ENCODE peak calls at places on chromosomes 4 and X, in seven cellular contexts. One of them, this sample, is unnamed.

GRCh38 chr4:184328022-184328736 is 110.5 kb upstream of the ENPP6 start:
- DNase-seq in OCI-LY7: peak; percentile 95
- DNase-seq in effector memory CD4-positive, alpha-beta T cell: no peak
- DNase-seq in ELR: peak; percentile 17
- DNase-seq in foreskin fibroblast: no peak
- DNase-seq in iris pigment epithelial cell: peak; percentile 44
- DNase-seq in HTR-8/SVneo: no peak
- DNase-seq in this sample: no peak

GRCh38 chr4:141350122-141350904 is 129.6 kb downstream of the ZNF330 start:
- DNase-seq in OCI-LY7: no peak
- DNase-seq in effector memory CD4-positive, alpha-beta T cell: no peak
- DNase-seq in ELR: peak; percentile 58
- DNase-seq in foreskin fibroblast: peak; percentile 73
- DNase-seq in iris pigment epithelial cell: peak; percentile 92
- DNase-seq in HTR-8/SVneo: peak; percentile 59
- DNase-seq in this sample: peak; percentile 76

GRCh38 chr4:177785000-177785399 is 342.8 kb upstream of the AGA start:
- DNase-seq in OCI-LY7: no peak
- DNase-seq in effector memory CD4-positive, alpha-beta T cell: no peak
- DNase-seq in ELR: no peak
- DNase-seq in foreskin fibroblast: no peak
- DNase-seq in iris pigment epithelial cell: no peak
- DNase-seq in HTR-8/SVneo: no peak
- DNase-seq in this sample: no peak

GRCh38 chr4:158371158-158371557 is 150.5 kb upstream of the RXFP1 start:
- DNase-seq in OCI-LY7: no peak
- DNase-seq in effector memory CD4-positive, alpha-beta T cell: no peak
- DNase-seq in ELR: peak; percentile 70
- DNase-seq in foreskin fibroblast: peak; percentile 20
- DNase-seq in iris pigment epithelial cell: peak; percentile 73
- DNase-seq in HTR-8/SVneo: peak; percentile 26
- DNase-seq in this sample: no peak

GRCh38 chrX:115690554-115691216 is 129.7 kb downstream of the PLS3 start:
- DNase-seq in OCI-LY7: peak; percentile 31
- DNase-seq in effector memory CD4-positive, alpha-beta T cell: no peak
- DNase-seq in ELR: peak; percentile 79
- DNase-seq in foreskin fibroblast: peak; percentile 45
- DNase-seq in iris pigment epithelial cell: peak; percentile 85
- DNase-seq in HTR-8/SVneo: peak; percentile 9
- DNase-seq in this sample: peak; percentile 90

GRCh38 chr4:21198683-21199082 is 498.4 kb downstream of the PACRGL start:
- DNase-seq in OCI-LY7: no peak
- DNase-seq in effector memory CD4-positive, alpha-beta T cell: no peak
- DNase-seq in ELR: no peak
- DNase-seq in foreskin fibroblast: no peak
- DNase-seq in iris pigment epithelial cell: no peak
- DNase-seq in HTR-8/SVneo: no peak
- DNase-seq in this sample: no peak

GRCh38 chr4:159400782-159401712 is 298.2 kb downstream of the RAPGEF2 start:
- DNase-seq in OCI-LY7: no peak
- DNase-seq in effector memory CD4-positive, alpha-beta T cell: no peak
- DNase-seq in ELR: peak; percentile 45
- DNase-seq in foreskin fibroblast: peak; percentile 55
- DNase-seq in iris pigment epithelial cell: peak; percentile 87
- DNase-seq in HTR-8/SVneo: no peak
- DNase-seq in this sample: no peak

GRCh38 chr4:176789955-176790354 is 2.8 kb downstream of the VEGFC start:
- DNase-seq in OCI-LY7: peak; percentile 17
- DNase-seq in effector memory CD4-positive, alpha-beta T cell: no peak
- DNase-seq in ELR: peak; percentile 94
- DNase-seq in foreskin fibroblast: peak; percentile 88
- DNase-seq in iris pigment epithelial cell: peak; percentile 65
- DNase-seq in HTR-8/SVneo: peak; percentile 85
- DNase-seq in this sample: peak; percentile 62

GRCh38 chrX:8815460-8816065 is 14.4 kb upstream of the FAM9A start:
- DNase-seq in OCI-LY7: peak; percentile 39
- DNase-seq in effector memory CD4-positive, alpha-beta T cell: no peak
- DNase-seq in ELR: peak; percentile 66
- DNase-seq in foreskin fibroblast: peak; percentile 13
- DNase-seq in iris pigment epithelial cell: peak; percentile 40
- DNase-seq in HTR-8/SVneo: peak; percentile 30
- DNase-seq in this sample: peak; percentile 67

GRCh38 chr4:3644849-3645627 is 112.8 kb upstream of the LRPAP1 start:
- DNase-seq in OCI-LY7: no peak
- DNase-seq in effector memory CD4-positive, alpha-beta T cell: no peak
- DNase-seq in ELR: peak; percentile 57
- DNase-seq in foreskin fibroblast: peak; percentile 15
- DNase-seq in iris pigment epithelial cell: no peak
- DNase-seq in HTR-8/SVneo: peak; percentile 63
- DNase-seq in this sample: no peak

GRCh38 chr4:40247350-40247749 is 50.5 kb downstream of the RHOH start:
- DNase-seq in OCI-LY7: peak; percentile 33
- DNase-seq in effector memory CD4-positive, alpha-beta T cell: peak; percentile 38
- DNase-seq in ELR: no peak
- DNase-seq in foreskin fibroblast: no peak
- DNase-seq in iris pigment epithelial cell: no peak
- DNase-seq in HTR-8/SVneo: no peak
- DNase-seq in this sample: no peak

GRCh38 chrX:148380614-148381561 is 119.5 kb upstream of the AFF2 start:
- DNase-seq in OCI-LY7: peak; percentile 65
- DNase-seq in effector memory CD4-positive, alpha-beta T cell: no peak
- DNase-seq in ELR: no peak
- DNase-seq in foreskin fibroblast: no peak
- DNase-seq in iris pigment epithelial cell: no peak
- DNase-seq in HTR-8/SVneo: no peak
- DNase-seq in this sample: peak; percentile 51

GRCh38 chr4:180665994-180666818 is 1577.0 kb upstream of the TENM3 start:
- DNase-seq in OCI-LY7: peak; percentile 72
- DNase-seq in effector memory CD4-positive, alpha-beta T cell: no peak
- DNase-seq in ELR: peak; percentile 76
- DNase-seq in foreskin fibroblast: no peak
- DNase-seq in iris pigment epithelial cell: peak; percentile 51
- DNase-seq in HTR-8/SVneo: peak; percentile 59
- DNase-seq in this sample: peak; percentile 86

GRCh38 chr4:99856166-99856565 is 38.1 kb downstream of the LAMTOR3 start:
- DNase-seq in OCI-LY7: no peak
- DNase-seq in effector memory CD4-positive, alpha-beta T cell: no peak
- DNase-seq in ELR: peak; percentile 65
- DNase-seq in foreskin fibroblast: peak; percentile 50
- DNase-seq in iris pigment epithelial cell: peak; percentile 82
- DNase-seq in HTR-8/SVneo: no peak
- DNase-seq in this sample: peak; percentile 24

GRCh38 chr4:164997941-164998340 is 20.5 kb upstream of the TRIM61 start:
- DNase-seq in OCI-LY7: no peak
- DNase-seq in effector memory CD4-positive, alpha-beta T cell: no peak
- DNase-seq in ELR: no peak
- DNase-seq in foreskin fibroblast: no peak
- DNase-seq in iris pigment epithelial cell: no peak
- DNase-seq in HTR-8/SVneo: no peak
- DNase-seq in this sample: peak; percentile 21

GRCh38 chr4:18214656-18215055 is 193.1 kb upstream of the LCORL start:
- DNase-seq in OCI-LY7: no peak
- DNase-seq in effector memory CD4-positive, alpha-beta T cell: no peak
- DNase-seq in ELR: no peak
- DNase-seq in foreskin fibroblast: no peak
- DNase-seq in iris pigment epithelial cell: no peak
- DNase-seq in HTR-8/SVneo: no peak
- DNase-seq in this sample: no peak

GRCh38 chr4:145939856-145940255 is 1.2 kb upstream of the ZNF827 start:
- DNase-seq in OCI-LY7: no peak
- DNase-seq in effector memory CD4-positive, alpha-beta T cell: no peak
- DNase-seq in ELR: peak; percentile 59
- DNase-seq in foreskin fibroblast: no peak
- DNase-seq in iris pigment epithelial cell: peak; percentile 66
- DNase-seq in HTR-8/SVneo: no peak
- DNase-seq in this sample: peak; percentile 40

GRCh38 chr4:80077639-80078038 is 4.6 kb upstream of the ANTXR2 start:
- DNase-seq in OCI-LY7: no peak
- DNase-seq in effector memory CD4-positive, alpha-beta T cell: no peak
- DNase-seq in ELR: peak; percentile 81
- DNase-seq in foreskin fibroblast: no peak
- DNase-seq in iris pigment epithelial cell: peak; percentile 68
- DNase-seq in HTR-8/SVneo: no peak
- DNase-seq in this sample: no peak

GRCh38 chrX:101750744-101751143 is 91.1 kb upstream of the ARMCX2 start:
- DNase-seq in OCI-LY7: no peak
- DNase-seq in effector memory CD4-positive, alpha-beta T cell: no peak
- DNase-seq in ELR: no peak
- DNase-seq in foreskin fibroblast: no peak
- DNase-seq in iris pigment epithelial cell: no peak
- DNase-seq in HTR-8/SVneo: no peak
- DNase-seq in this sample: no peak

This sample was measured in astrocyte of the hippocampus.